ENCODE peak calls at places on chromosome 11, in six cellular contexts. V is CD8-positive, alpha-beta T cell; B is uterus; J is fibroblast of lung; U is ovary; P is neural progenitor cell. F is an unnamed sample. For H3K9me3, the result is how much of the 10 kb centered on the place peaks cover.

GRCh38 chr11:45885921-45886721 is 670 bp downstream of the MAPK8IP1 start:
- DNase-seq in V (no peak), B (no peak), J (no peak), U (no peak), P (peak), F (no peak)

GRCh38 chr11:110795124-110795624 is 82.9 kb upstream of the ARHGAP20 start:
- DNase-seq in V (no peak), B (no peak), J (no peak), U (no peak), P (no peak), F (no peak)

GRCh38 chr11:86941077-86941870 is 13.9 kb downstream of the FZD4 start:
- DNase-seq in V (no peak), B (no peak), J (no peak), U (no peak), P (no peak), F (no peak)

GRCh38 chr11:67312187-67313021 is 9.1 kb downstream of the SSH3 start:
- DNase-seq in V (peak), B (no peak), J (no peak), U (no peak), P (no peak), F (peak)

GRCh38 chr11:1118755-1119275 is 38.9 kb upstream of the MUC5AC start:
- DNase-seq in V (no peak), B (no peak), J (no peak), U (no peak), P (no peak), F (no peak)

GRCh38 chr11:45152740-45153595 is 6.5 kb downstream of the PRDM11 start:
- DNase-seq in V (no peak), B (no peak), J (no peak), U (no peak), P (no peak), F (no peak)

GRCh38 chr11:17764446-17765218 is 30.1 kb downstream of the KCNC1 start:
- DNase-seq in V (no peak), B (no peak), J (no peak), U (no peak), P (peak), F (no peak)

GRCh38 chr11:17793642-17794170 is 59.1 kb downstream of the KCNC1 start:
- DNase-seq in V (no peak), B (no peak), J (no peak), U (no peak), P (no peak), F (no peak)

GRCh38 chr11:10459029-10459970 is 4.2 kb downstream of the AMPD3 start:
- DNase-seq in V (peak), B (no peak), J (no peak), U (no peak), P (no peak), F (peak)

DNA sequence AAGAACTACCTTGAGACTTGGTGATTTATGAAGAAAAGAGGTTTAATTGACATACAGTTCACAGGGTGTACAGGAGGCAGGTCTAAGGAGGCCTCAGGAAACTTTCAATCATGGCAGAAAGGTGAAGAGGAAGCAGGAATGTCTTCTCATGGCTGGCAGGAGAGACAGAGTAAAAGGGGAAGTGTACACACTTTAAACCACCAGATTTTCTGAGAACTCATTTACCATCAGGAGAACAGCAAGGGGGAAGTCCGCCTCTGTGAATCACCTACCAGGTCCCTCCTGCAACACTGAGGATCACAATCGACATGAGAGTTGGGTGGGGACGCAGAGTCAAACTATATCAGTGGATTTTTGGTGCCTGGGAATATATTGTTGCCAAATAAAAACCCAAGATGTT is 40.3 kb upstream of the OR5D13 start:
- DNase-seq in V (no peak), B (no peak), J (no peak), U (no peak), P (no peak), F (no peak)
- H3K9me3 ChIP-seq in V (under half), B (under half), J (under half), U (under half), P (under half), F (under half)

GRCh38 chr11:120511116-120511803 is at the start of gene GRIK4:
- DNase-seq in V (peak), B (peak), J (peak), U (peak), P (peak), F (peak)
- H3K4me3 ChIP-seq in V (no peak), B (peak), J (peak), U (peak), P (peak), F (no peak)

GRCh38 chr11:70616938-70617674 is 218.8 kb downstream of the CTTN start:
- DNase-seq in V (no peak), B (no peak), J (no peak), U (no peak), P (no peak), F (no peak)

GRCh38 chr11:70621241-70621640 is 222.9 kb downstream of the CTTN start:
- DNase-seq in V (no peak), B (no peak), J (no peak), U (no peak), P (no peak), F (no peak)

GRCh38 chr11:70618471-70619101 is 220.3 kb downstream of the CTTN start:
- DNase-seq in V (no peak), B (no peak), J (no peak), U (no peak), P (peak), F (no peak)

GRCh38 chr11:70620510-70621184 is 222.3 kb downstream of the CTTN start:
- DNase-seq in V (no peak), B (no peak), J (no peak), U (no peak), P (no peak), F (no peak)

GRCh38 chr11:70619591-70619990 is 221.3 kb downstream of the CTTN start:
- DNase-seq in V (no peak), B (no peak), J (no peak), U (no peak), P (no peak), F (no peak)
- H3K9me3 ChIP-seq in V (under half), B (under half), J (under half), U (under half), P (under half), F (under half)

GRCh38 chr11:2529173-2529572 is 84.4 kb downstream of the KCNQ1 start:
- DNase-seq in V (no peak), B (peak), J (no peak), U (peak), P (no peak), F (no peak)
- H3K4me3 ChIP-seq in V (no peak), B (no peak), J (no peak), U (no peak), P (no peak), F (no peak)

DNA sequence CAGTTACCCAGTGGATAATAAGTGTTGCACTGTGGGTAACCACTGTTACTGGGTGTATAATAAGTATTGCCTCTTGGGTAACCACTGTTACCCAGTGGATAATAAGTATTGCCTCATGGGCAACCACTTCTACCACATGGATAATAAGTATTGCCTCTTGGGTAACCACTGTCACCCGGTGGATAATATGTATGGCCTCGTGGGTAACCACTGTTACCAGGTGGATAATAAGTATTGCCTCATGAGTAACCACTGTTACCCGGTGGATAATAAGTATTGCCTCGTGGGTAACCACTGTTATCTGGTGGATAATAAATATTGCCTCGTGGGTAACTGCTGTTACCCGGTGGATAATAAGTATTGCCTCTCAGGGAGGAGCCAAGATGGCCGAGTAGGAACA is 29.7 kb upstream of the NXPE4 start:
- DNase-seq in V (no peak), B (no peak), J (no peak), U (no peak), P (no peak), F (no peak)
- H3K9me3 ChIP-seq in V (under half), B (under half), J (under half), U (under half), P (under half), F (under half)

GRCh38 chr11:47523491-47524199 is 29.3 kb downstream of the CELF1 start:
- DNase-seq in V (peak), B (peak), J (peak), U (peak), P (no peak), F (peak)
- H3K4me3 ChIP-seq in V (no peak), B (peak), J (peak), U (no peak), P (no peak), F (no peak)

DNA sequence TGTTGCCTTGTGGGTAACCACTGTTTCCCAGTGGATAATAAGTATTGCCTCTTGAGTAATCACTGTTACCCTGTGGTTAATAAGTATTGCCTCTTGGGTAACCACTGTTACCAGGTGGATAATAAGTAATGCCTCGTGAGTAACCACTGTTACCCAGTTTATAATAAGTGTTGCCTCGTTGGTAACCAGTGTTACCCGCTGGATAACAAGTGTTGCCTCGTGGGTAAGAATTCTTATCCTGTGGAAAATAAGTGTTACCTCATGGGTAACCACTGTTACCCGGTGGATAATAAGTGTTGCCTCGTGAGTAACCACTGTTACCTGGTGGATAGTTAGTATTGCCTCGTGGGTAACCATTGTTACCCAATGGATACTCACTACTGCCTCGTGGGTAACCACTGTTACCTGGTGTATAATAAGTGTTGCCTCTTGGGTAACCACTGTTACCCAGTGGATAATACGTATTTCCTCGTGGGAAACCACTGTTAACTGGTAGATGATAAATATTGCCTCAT is 24.1 kb upstream of the NXPE4 start:
- DNase-seq in V (no peak), B (no peak), J (no peak), U (no peak), P (no peak), F (no peak)
- H3K9me3 ChIP-seq in V (under half), B (under half), J (under half), U (under half), P (under half), F (under half)

DNA sequence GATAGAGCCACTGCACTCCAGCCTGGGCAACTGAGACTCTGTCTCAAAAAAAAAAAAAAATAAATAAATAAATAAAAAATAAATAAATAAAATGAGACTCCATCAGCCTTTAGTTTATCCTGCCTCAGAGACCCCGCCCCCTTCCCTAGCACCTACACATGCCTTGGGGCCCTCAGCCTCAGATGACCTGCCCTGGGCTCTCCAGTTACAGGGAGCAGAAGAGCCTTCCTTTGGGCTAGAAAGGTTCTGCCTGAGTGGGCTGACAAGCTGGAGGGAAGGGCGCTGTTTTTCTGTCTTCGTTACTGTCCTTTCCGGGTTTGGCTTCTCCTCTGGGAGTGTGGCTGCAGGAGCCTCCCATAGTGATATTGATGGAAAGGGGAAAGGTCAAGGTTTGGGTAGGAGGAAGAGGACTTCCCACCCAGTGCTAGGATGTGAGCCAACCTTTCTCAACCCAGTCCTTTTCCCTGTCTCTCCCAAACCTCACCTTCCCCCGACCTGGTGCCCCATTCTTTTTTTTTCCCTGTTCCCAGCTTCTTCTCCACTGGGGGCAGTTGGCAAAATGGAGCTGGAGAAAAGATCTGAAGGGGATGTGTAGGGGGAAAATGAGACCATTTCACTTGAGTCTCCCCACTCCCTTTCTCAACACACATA is 1.5 kb upstream of the SF3B2 start:
- DNase-seq in V (no peak), B (no peak), J (no peak), U (no peak), P (no peak), F (no peak)
- H3K4me3 ChIP-seq in V (no peak), B (no peak), J (no peak), U (no peak), P (peak), F (no peak)

F was measured in CD4-positive, alpha-beta memory T cell.